ENCODE peak calls at places on chromosomes 2 and 18, in six cellular contexts. G, W, S, Q, I and X are unnamed samples.

GRCh38 chr2:236928353-236929153 is 157.1 kb upstream of the COPS8 start:
- DNase-seq in G (no peak), I (no peak), S (no peak), Q (peak), W (no peak), X (no peak)

GRCh38 chr18:58891753-58892152 is 27.1 kb downstream of the ZNF532 start:
- DNase-seq in Q (peak), G (no peak), S (no peak), I (no peak), W (no peak), X (no peak)

GRCh38 chr2:22867921-22868320 is 517.1 kb upstream of the KLHL29 start:
- DNase-seq in Q (no peak), S (no peak), G (no peak), I (no peak), W (no peak), X (no peak)

GRCh38 chr18:49846263-49846662 is 32.9 kb upstream of the ACAA2 start:
- DNase-seq in Q (peak), S (no peak), I (no peak), G (no peak), W (no peak), X (no peak)

GRCh38 chr18:33115476-33115875 is 325.0 kb downstream of the CCDC178 start:
- DNase-seq in G (no peak), I (no peak), S (no peak), W (no peak), Q (no peak), X (no peak)

GRCh38 chr2:53275743-53276142 is 491.9 kb upstream of the CHAC2 start:
- DNase-seq in S (no peak), G (no peak), Q (no peak), I (no peak), W (no peak), X (no peak)

GRCh38 chr2:73939419-73939818 is 12.7 kb downstream of the DGUOK start:
- DNase-seq in Q (peak), G (peak), W (peak), S (no peak), I (peak), X (no peak)

GRCh38 chr18:51009071-51009470 is 20.9 kb upstream of the SMAD4 start:
- DNase-seq in I (no peak), Q (no peak), W (no peak), S (no peak), G (peak), X (no peak)

GRCh38 chr18:59041819-59042476 is 97.7 kb upstream of the SEC11C start:
- DNase-seq in I (no peak), S (no peak), G (no peak), Q (no peak), W (no peak), X (no peak)

GRCh38 chr18:73446502-73446901 is 578.7 kb upstream of the NETO1 start:
- DNase-seq in W (no peak), Q (no peak), I (no peak), G (no peak), S (no peak), X (no peak)

GRCh38 chr18:43883886-43884285 is 606.6 kb upstream of the SYT4 start:
- DNase-seq in Q (peak), I (no peak), S (no peak), G (no peak), W (no peak), X (no peak)

GRCh38 chr2:41873102-41873501 is 174.7 kb upstream of the PKDCC start:
- DNase-seq in G (no peak), S (no peak), W (no peak), Q (no peak), I (no peak), X (no peak)

GRCh38 chr2:210956101-210956500 is 399.7 kb downstream of the CPS1 start:
- DNase-seq in S (no peak), G (no peak), Q (no peak), W (no peak), I (no peak), X (no peak)

GRCh38 chr18:70046207-70046606 is 98.5 kb upstream of the CD226 start:
- DNase-seq in G (no peak), S (no peak), Q (peak), I (no peak), W (no peak), X (no peak)

DNA sequence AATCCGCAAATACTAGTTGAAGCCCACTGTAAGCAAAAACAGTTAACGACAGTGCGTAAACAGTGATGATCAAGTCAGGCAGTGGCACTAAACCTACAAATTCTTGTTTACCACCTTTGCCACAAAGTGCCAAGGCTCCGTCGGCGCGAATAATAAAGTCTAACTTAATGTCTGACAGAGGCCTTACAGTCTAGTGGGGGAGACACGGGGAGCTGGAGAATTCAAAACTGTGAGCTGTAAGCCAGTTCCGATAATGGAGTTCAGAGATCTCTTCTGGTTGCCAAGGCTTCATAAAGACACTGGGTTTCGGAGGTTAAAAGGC is 284 bp upstream of the EXOC6B start:
- DNase-seq in I (no peak), W (no peak), S (no peak), Q (no peak), G (no peak), X (no peak)
- TF ChIP-seq CTCF in I (no peak), W (no peak), S (no peak), Q (no peak), G (no peak), X (no peak)

GRCh38 chr18:10938241-10938640 is 211.1 kb downstream of the PIEZO2 start:
- DNase-seq in S (no peak), G (no peak), W (no peak), Q (no peak), I (no peak), X (no peak)
- TF ChIP-seq CTCF in S (no peak), G (no peak), W (no peak), Q (no peak), I (no peak), X (no peak)

GRCh38 chr2:181970160-181970794 is 15.4 kb upstream of the PPP1R1C start:
- DNase-seq in G (no peak), Q (no peak), I (no peak), W (no peak), S (no peak), X (no peak)
- TF ChIP-seq CTCF in G (no peak), Q (no peak), I (no peak), W (no peak), S (no peak), X (no peak)

GRCh38 chr18:7164610-7165009 is 47.0 kb upstream of the LAMA1 start:
- DNase-seq in S (peak), Q (peak), G (no peak), W (no peak), I (no peak), X (no peak)
- TF ChIP-seq CTCF in S (no peak), Q (peak), G (no peak), W (no peak), I (peak), X (peak)

GRCh38 chr2:238174701-238175100 is 15.9 kb downstream of the ERFE start:
- DNase-seq in S (no peak), G (no peak), I (no peak), Q (no peak), W (no peak), X (peak)

GRCh38 chr2:238176565-238176964 is 17.8 kb downstream of the ERFE start:
- DNase-seq in S (no peak), G (no peak), I (no peak), Q (peak), W (no peak), X (no peak)

GRCh38 chr2:238172439-238172838 is 13.7 kb downstream of the ERFE start:
- DNase-seq in G (no peak), W (no peak), Q (no peak), I (no peak), S (no peak), X (no peak)

GRCh38 chr2:238173692-238174091 is 14.9 kb downstream of the ERFE start:
- DNase-seq in G (no peak), I (no peak), Q (no peak), W (no peak), S (no peak), X (no peak)

GRCh38 chr2:238174291-238174690 is 15.5 kb downstream of the ERFE start:
- DNase-seq in I (no peak), G (no peak), S (no peak), Q (no peak), W (no peak), X (no peak)
- TF ChIP-seq CTCF in I (no peak), G (no peak), S (no peak), Q (no peak), W (no peak), X (no peak)